ENCODE peak calls at places on chromosomes 4 and X, in five cellular contexts. H is heart right ventricle; Y is left ventricle myocardium inferior; P is spleen; U is naive thymus-derived CD4-positive, alpha-beta T cell. V is an unnamed sample. For H3K4me1, the result is how much of the 10 kb centered on the place peaks cover.

GRCh38 chrX:11766487-11766886 is 8.4 kb downstream of the MSL3 start:
- DNase-seq in Y (no peak), P (no peak), U (no peak), H (no peak), V (no peak)

GRCh38 chr4:14856076-14856926 is 146.0 kb upstream of the CPEB2 start:
- DNase-seq in H (peak), U (no peak), P (no peak), Y (no peak), V (peak)

GRCh38 chr4:181671672-181672071 is 571.5 kb upstream of the TENM3 start:
- DNase-seq in U (no peak), P (no peak), Y (no peak), H (no peak), V (no peak)

GRCh38 chrX:22686138-22686541 is 313.6 kb upstream of the DDX53 start:
- DNase-seq in Y (peak), U (no peak), H (peak), P (peak), V (no peak)

GRCh38 chr4:39046243-39046642 is 14.0 kb upstream of the TMEM156 start:
- DNase-seq in Y (no peak), U (no peak), H (no peak), P (peak), V (peak)

GRCh38 chr4:4574792-4575191 is 32.9 kb upstream of the STX18 start:
- DNase-seq in H (peak), Y (peak), P (no peak), U (peak), V (no peak)

GRCh38 chrX:1134976-1135375 is 77.5 kb downstream of the CRLF2 start:
- DNase-seq in H (no peak), P (peak), U (no peak), Y (no peak), V (no peak)

GRCh38 chr4:67875011-67875410 is 8.8 kb downstream of the TMPRSS11D start:
- DNase-seq in Y (no peak), H (no peak), U (no peak), P (no peak), V (no peak)

GRCh38 chrX:153158319-153158718 is 20.8 kb upstream of the MAGEA1 start:
- DNase-seq in H (no peak), Y (no peak), U (no peak), P (no peak), V (no peak)

GRCh38 chrX:153157450-153157849 is 21.6 kb upstream of the MAGEA1 start:
- DNase-seq in Y (no peak), H (no peak), P (no peak), U (no peak), V (no peak)

DNA sequence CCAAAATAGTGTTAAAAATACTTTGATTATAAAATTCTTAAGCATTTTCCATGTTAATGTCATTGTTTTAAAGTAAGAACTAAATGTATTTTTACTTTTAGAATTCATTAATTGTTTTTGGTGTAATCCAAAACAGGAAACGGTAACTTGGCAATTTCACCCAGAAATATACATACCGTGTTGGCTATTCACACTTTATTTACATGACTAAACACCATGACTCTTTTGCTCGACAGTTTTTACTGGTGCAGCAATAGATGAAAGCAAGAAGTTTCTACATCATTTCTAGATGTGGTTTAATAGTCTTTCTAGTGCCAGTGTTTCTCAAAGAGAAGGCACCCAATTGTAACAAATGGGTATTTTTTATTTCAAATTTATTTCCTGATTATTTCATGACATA is 25.6 kb upstream of the MAGEA1 start:
- DNase-seq in P (no peak), Y (no peak), H (no peak), U (no peak), V (no peak)
- H3K4me3 ChIP-seq in P (no peak), Y (no peak), H (no peak), U (no peak), V (no peak)

DNA sequence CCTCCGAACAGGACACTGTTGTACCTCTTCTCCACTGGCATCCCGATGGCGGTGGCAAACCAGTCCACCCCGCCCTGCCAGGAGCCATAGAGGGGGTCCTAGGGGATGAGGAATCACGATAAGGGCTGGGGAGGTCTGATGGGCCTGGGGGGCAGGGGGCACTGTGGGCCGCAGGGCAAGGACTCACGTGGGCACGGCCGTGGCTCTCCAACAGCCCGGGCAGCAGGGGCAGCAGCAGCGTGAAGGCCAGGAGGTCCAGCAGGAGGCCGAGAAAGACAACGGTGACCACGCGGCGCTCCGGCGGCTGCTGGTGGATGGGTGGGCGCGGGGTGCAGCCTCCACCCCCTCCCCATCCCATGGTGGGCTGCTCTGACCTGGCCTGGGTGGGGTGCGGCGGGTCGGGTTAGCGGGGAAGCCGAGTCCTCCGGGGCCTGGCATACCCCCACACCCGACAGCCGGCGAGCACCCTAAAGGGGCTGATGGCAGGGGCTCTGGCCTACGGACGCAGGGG is 29.6 kb downstream of the NOP14 start:
- DNase-seq in H (no peak), Y (peak), U (no peak), P (no peak), V (peak)
- H3K4me1 ChIP-seq in H (half or more), Y (half or more), U (under half), P (under half), V (under half)

DNA sequence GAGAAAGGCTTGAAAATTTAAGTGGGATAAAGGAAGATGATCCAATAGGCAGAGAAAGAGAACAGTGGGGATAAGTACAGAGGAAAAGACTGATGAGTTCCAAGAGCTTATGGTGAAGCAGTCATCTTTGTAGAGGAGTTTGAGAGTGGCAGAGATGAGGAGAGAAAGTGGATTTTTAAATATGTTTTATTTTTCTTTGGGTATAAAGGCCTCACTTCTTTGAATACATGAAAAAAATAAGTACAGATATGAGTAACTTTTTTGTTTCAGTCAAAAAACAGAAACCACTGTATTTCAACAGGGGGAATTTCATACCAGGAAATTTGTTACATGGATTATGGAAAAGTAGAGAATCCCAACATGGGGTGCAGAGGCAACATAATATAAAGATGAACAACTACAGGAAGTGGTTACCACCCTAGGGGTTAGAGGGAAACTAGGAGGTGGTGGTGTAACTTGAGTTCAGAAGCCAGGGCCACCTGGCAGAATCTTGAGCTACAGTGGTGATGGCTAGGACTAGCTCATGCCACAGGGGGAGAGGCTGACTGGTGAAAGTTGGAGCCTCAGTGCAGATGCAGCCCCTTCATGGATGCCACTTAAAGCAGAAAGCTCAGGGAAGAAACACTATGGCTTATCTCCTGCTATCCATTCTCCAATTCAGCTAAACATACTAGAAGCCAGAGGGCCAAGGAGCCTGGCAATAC is 3.4 kb upstream of the CYBB start:
- DNase-seq in H (no peak), Y (no peak), P (peak), U (no peak), V (no peak)
- H3K27ac ChIP-seq in H (peak), Y (no peak), P (peak), U (no peak), V (no peak)

DNA sequence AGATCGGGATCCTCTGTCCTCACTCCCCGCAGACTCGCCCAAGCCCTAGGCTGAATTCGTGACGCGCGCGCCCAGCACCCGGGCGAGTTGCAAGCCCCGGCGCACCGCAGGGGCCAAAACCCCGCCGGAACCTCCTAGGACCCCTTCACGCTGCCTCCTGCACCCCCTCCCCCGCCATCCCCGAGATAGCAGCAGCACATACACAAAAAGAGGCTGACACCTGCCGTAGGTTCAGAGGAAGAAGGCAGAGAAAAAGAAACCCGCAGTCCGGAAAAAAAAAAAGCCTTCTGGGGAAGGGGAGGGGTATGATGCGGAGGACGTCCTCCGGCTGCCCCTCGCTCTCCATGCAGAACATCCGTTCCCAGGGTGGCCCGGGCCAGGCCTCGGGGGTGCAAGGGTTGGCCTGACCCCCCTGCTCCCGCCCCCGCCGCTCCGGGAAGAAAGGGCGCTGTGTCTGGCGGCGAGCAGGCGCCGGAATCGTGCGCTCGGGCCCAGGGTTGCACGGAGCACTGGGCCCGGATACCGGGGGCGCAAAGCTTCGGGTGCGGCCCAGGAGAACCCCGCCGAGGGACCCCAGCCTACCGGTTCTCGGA is 2.5 kb downstream of the NLGN4X start:
- DNase-seq in Y (peak), U (no peak), H (no peak), P (peak), V (peak)
- H3K4me3 ChIP-seq in Y (peak), U (no peak), H (peak), P (peak), V (peak)

DNA sequence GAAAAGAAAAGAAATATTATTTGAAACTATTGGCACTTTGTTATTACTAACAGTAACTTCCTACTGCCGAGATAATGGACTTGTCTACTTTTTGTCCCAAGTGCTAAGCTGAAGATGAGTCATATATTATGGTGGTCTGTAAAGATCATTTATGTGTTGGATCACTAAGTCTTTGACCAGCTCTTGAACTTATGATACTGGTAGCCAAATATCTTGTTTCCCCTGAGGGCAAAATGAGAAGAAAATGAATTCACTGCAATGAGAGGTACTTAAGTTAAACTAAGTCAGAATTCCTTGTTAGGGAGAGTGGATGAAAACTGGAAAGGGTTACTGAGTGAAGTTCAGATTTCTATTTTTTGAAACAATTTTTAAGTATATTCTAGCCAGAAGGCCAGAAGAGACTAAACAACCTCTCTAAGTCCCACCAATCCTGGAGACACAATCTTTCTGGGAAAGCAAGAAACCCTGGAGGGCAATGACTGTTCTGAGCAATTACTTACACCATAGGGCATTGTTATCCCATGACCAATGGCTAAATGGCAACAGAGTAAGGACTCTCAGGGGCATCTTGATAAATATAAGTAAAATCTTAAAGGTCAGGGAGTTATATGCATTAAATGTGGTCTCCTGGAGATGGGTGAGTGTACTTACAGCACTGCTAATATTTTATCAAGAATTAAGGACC is 287.7 kb downstream of the STIM2 start:
- DNase-seq in P (no peak), Y (no peak), H (no peak), U (no peak), V (no peak)
- H3K4me1 ChIP-seq in P (under half), Y (under half), H (under half), U (under half), V (under half)

V was measured in aorta.